ENCODE peak calls at places on chromosomes 5 and 9, in five cellular contexts. X is T-helper 9 cell, O is sigmoid colon, H is SHP77 treated with DMSO at 0.1 percent for 48 hours, J is activated gamma-delta T cell treated with Interleukin-2 at 50 U/mL for 16 hours. F is an unnamed sample.

GRCh38 chr5:10990626-10991025 is 229.6 kb upstream of the DAP start:
- DNase-seq in X (no peak), O (no peak), H (no peak), J (no peak), F (no peak)

GRCh38 chr9:114462791-114463190 is 42.5 kb downstream of the WHRN start:
- DNase-seq in X (no peak), O (no peak), H (no peak), J (no peak), F (no peak)

GRCh38 chr9:127451681-127452480 is 571 bp downstream of the LRSAM1 start:
- DNase-seq in X (peak), O (peak), H (peak), J (peak), F (no peak)

GRCh38 chr5:80894083-80894482 is 66.1 kb upstream of the RASGRF2 start:
- DNase-seq in X (no peak), O (no peak), H (no peak), J (no peak), F (no peak)

GRCh38 chr5:138033916-138034315 is 1.0 kb upstream of the FAM13B start:
- DNase-seq in X (no peak), O (no peak), H (no peak), J (no peak), F (no peak)

GRCh38 chr5:140570058-140570457 is 5.4 kb downstream of the SLC35A4 start:
- DNase-seq in X (no peak), O (peak), H (no peak), J (no peak), F (peak)

GRCh38 chr9:78118742-78119473 is 87.3 kb upstream of the GNAQ start:
- DNase-seq in X (no peak), O (no peak), H (no peak), J (no peak), F (no peak)

GRCh38 chr5:56302027-56302426 is 68.9 kb upstream of the ANKRD55 start:
- DNase-seq in X (no peak), O (no peak), H (no peak), J (no peak), F (no peak)

GRCh38 chr9:135536166-135536565 is 9.8 kb upstream of the OBP2A start:
- DNase-seq in X (no peak), O (no peak), H (no peak), J (no peak), F (no peak)

GRCh38 chr9:114811969-114812636 is 6.3 kb upstream of the TNFSF15 start:
- DNase-seq in X (no peak), O (no peak), H (peak), J (no peak), F (no peak)

GRCh38 chr9:3769646-3770045 is 243.8 kb upstream of the RFX3 start:
- DNase-seq in X (no peak), O (no peak), H (no peak), J (no peak), F (no peak)

GRCh38 chr9:14584571-14584970 is 108.7 kb downstream of the ZDHHC21 start:
- DNase-seq in X (no peak), O (no peak), H (no peak), J (no peak), F (no peak)

GRCh38 chr5:152932631-152933030 is 527.6 kb upstream of the NMUR2 start:
- DNase-seq in X (no peak), O (no peak), H (no peak), J (no peak), F (no peak)

GRCh38 chr5:169788168-169788567 is 151.1 kb downstream of the DOCK2 start:
- DNase-seq in X (no peak), O (no peak), H (no peak), J (no peak), F (no peak)

GRCh38 chr5:35016179-35017056 is 31.3 kb downstream of the AGXT2 start:
- DNase-seq in X (no peak), O (no peak), H (no peak), J (no peak), F (no peak)

GRCh38 chr5:56450766-56451165 is 217.6 kb upstream of the ANKRD55 start:
- DNase-seq in X (no peak), O (no peak), H (no peak), J (no peak), F (no peak)

GRCh38 chr5:69032009-69032408 is 61.8 kb upstream of the SLC30A5 start:
- DNase-seq in X (no peak), O (no peak), H (no peak), J (no peak), F (no peak)

GRCh38 chr5:120454094-120454798 is 9.9 kb upstream of the PRR16 start:
- DNase-seq in X (no peak), O (no peak), H (no peak), J (no peak), F (no peak)

GRCh38 chr5:141343242-141343952 is at the start of gene PCDHGA3:
- DNase-seq in X (no peak), O (no peak), H (no peak), J (no peak), F (no peak)

GRCh38 chr5:83360573-83360972 is 111.0 kb upstream of the VCAN start:
- DNase-seq in X (no peak), O (no peak), H (no peak), J (no peak), F (no peak)

GRCh38 chr9:133374612-133375115 is 1.2 kb downstream of the SURF4 start:
- DNase-seq in X (no peak), O (no peak), H (no peak), J (no peak), F (peak)

GRCh38 chr9:14924821-14925220 is 14.6 kb upstream of the FREM1 start:
- DNase-seq in X (no peak), O (no peak), H (no peak), J (no peak), F (no peak)

GRCh38 chr5:137370096-137370495 is 129.0 kb downstream of the SPOCK1 start:
- DNase-seq in X (no peak), O (no peak), H (no peak), J (no peak), F (no peak)

GRCh38 chr5:74851684-74852353 is 14.4 kb downstream of the FAM169A start:
- DNase-seq in X (no peak), O (no peak), H (no peak), J (no peak), F (no peak)

GRCh38 chr5:54628049-54628448 is 110.5 kb downstream of the SNX18 start:
- DNase-seq in X (no peak), O (no peak), H (no peak), J (no peak), F (no peak)

GRCh38 chr5:175596818-175597217 is 61.1 kb upstream of the HRH2 start:
- DNase-seq in X (no peak), O (no peak), H (no peak), J (no peak), F (no peak)

GRCh38 chr5:30183736-30184135 is 1009.8 kb upstream of the CDH6 start:
- DNase-seq in X (no peak), O (no peak), H (no peak), J (no peak), F (no peak)

GRCh38 chr9:95087659-95088242 is 229.8 kb downstream of the FANCC start:
- DNase-seq in X (no peak), O (peak), H (no peak), J (no peak), F (no peak)

GRCh38 chr9:112750111-112750766 is at the start of gene SNX30:
- DNase-seq in X (peak), O (peak), H (peak), J (peak), F (peak)

GRCh38 chr5:123429993-123430392 is 6.8 kb upstream of the CEP120 start:
- DNase-seq in X (no peak), O (no peak), H (no peak), J (no peak), F (no peak)

GRCh38 chr9:84230355-84231136 is 110.0 kb downstream of the SLC28A3 start:
- DNase-seq in X (no peak), O (no peak), H (no peak), J (no peak), F (no peak)

GRCh38 chr9:113956901-113957777 is 81.0 kb downstream of the ZNF618 start:
- DNase-seq in X (no peak), O (no peak), H (no peak), J (no peak), F (no peak)

GRCh38 chr9:137045294-137046093 is 483 bp downstream of the NPDC1 start:
- DNase-seq in X (no peak), O (no peak), H (no peak), J (no peak), F (no peak)

GRCh38 chr9:34576943-34577634 is 12.4 kb downstream of the CNTFR start:
- DNase-seq in X (no peak), O (no peak), H (no peak), J (no peak), F (no peak)

GRCh38 chr9:133954862-133955529 is 37.1 kb downstream of the VAV2 start:
- DNase-seq in X (no peak), O (no peak), H (no peak), J (peak), F (no peak)

GRCh38 chr9:34573599-34574325 is 15.8 kb downstream of the CNTFR start:
- DNase-seq in X (no peak), O (no peak), H (no peak), J (no peak), F (no peak)

GRCh38 chr5:151580858-151581257 is 10.3 kb downstream of the FAT2 start:
- DNase-seq in X (no peak), O (no peak), H (no peak), J (no peak), F (no peak)